ENCODE peak calls at places on chromosome 18, in five cellular contexts. One of them, this sample, is unnamed.

GRCh38 chr18:54043484-54044256 is 180.8 kb downstream of the MBD2 start:
- ATAC-seq in GM12878: no peak
- ATAC-seq in upper lobe of left lung: no peak
- ATAC-seq in K562: no peak
- ATAC-seq in HepG2: no peak
- ATAC-seq in this sample: no peak

GRCh38 chr18:12336251-12336650 is 28.2 kb downstream of the TUBB6 start:
- ATAC-seq in upper lobe of left lung: no peak
- ATAC-seq in HepG2: no peak
- ATAC-seq in GM12878: no peak
- ATAC-seq in K562: no peak
- ATAC-seq in this sample: no peak

GRCh38 chr18:42781298-42781815 is 334.1 kb downstream of the RIT2 start:
- ATAC-seq in upper lobe of left lung: no peak
- ATAC-seq in GM12878: no peak
- ATAC-seq in HepG2: no peak
- ATAC-seq in K562: no peak
- ATAC-seq in this sample: no peak

GRCh38 chr18:55221577-55221976 is 262.3 kb upstream of the CCDC68 start:
- ATAC-seq in GM12878: peak; percentile 8
- ATAC-seq in HepG2: no peak
- ATAC-seq in upper lobe of left lung: no peak
- ATAC-seq in K562: no peak
- ATAC-seq in this sample: no peak

GRCh38 chr18:79460445-79461300 is 64.9 kb downstream of the NFATC1 start:
- ATAC-seq in upper lobe of left lung: no peak
- ATAC-seq in K562: no peak
- ATAC-seq in GM12878: peak; percentile 73
- ATAC-seq in HepG2: no peak
- ATAC-seq in this sample: no peak

GRCh38 chr18:63073481-63073880 is 246.1 kb downstream of the BCL2 start:
- ATAC-seq in upper lobe of left lung: no peak
- ATAC-seq in GM12878: peak; percentile 70
- ATAC-seq in K562: no peak
- ATAC-seq in HepG2: peak; percentile 71
- ATAC-seq in this sample: no peak

GRCh38 chr18:55158570-55158969 is 199.3 kb upstream of the CCDC68 start:
- ATAC-seq in HepG2: no peak
- ATAC-seq in K562: no peak
- ATAC-seq in GM12878: no peak
- ATAC-seq in upper lobe of left lung: no peak
- ATAC-seq in this sample: no peak

GRCh38 chr18:50429207-50429948 is 54.5 kb downstream of the SKA1 start:
- ATAC-seq in GM12878: peak; percentile 59
- ATAC-seq in HepG2: no peak
- ATAC-seq in K562: peak; percentile 19
- ATAC-seq in upper lobe of left lung: no peak
- ATAC-seq in this sample: no peak

GRCh38 chr18:13562494-13563029 is 163.8 kb downstream of the FAM210A start:
- ATAC-seq in upper lobe of left lung: no peak
- ATAC-seq in GM12878: peak; percentile 63
- ATAC-seq in K562: no peak
- ATAC-seq in HepG2: no peak
- ATAC-seq in this sample: no peak

GRCh38 chr18:35582899-35583558 is 1.5 kb downstream of the GALNT1 start:
- ATAC-seq in upper lobe of left lung: no peak
- ATAC-seq in GM12878: peak; percentile 32
- ATAC-seq in HepG2: peak; percentile 44
- ATAC-seq in K562: peak; percentile 16
- ATAC-seq in this sample: no peak

GRCh38 chr18:52572036-52572750 is 232.2 kb downstream of the DCC start:
- ATAC-seq in HepG2: no peak
- ATAC-seq in upper lobe of left lung: no peak
- ATAC-seq in GM12878: no peak
- ATAC-seq in K562: no peak
- ATAC-seq in this sample: no peak

GRCh38 chr18:49155410-49155809 is 204.6 kb upstream of the SMAD7 start:
- ATAC-seq in HepG2: no peak
- ATAC-seq in K562: no peak
- ATAC-seq in upper lobe of left lung: no peak
- ATAC-seq in GM12878: no peak
- ATAC-seq in this sample: no peak

GRCh38 chr18:54444309-54444914 is 86.7 kb downstream of the C18orf54 start:
- ATAC-seq in upper lobe of left lung: no peak
- ATAC-seq in GM12878: peak; percentile 86
- ATAC-seq in K562: peak; percentile 81
- ATAC-seq in HepG2: peak; percentile 87
- ATAC-seq in this sample: no peak

GRCh38 chr18:35491689-35492077 is 6.1 kb downstream of the INO80C start:
- ATAC-seq in HepG2: no peak
- ATAC-seq in upper lobe of left lung: peak; percentile 57
- ATAC-seq in K562: peak; percentile 60
- ATAC-seq in GM12878: peak; percentile 9
- ATAC-seq in this sample: no peak

GRCh38 chr18:45073556-45073955 is 392.9 kb downstream of the SETBP1 start:
- ATAC-seq in GM12878: no peak
- ATAC-seq in K562: no peak
- ATAC-seq in HepG2: no peak
- ATAC-seq in upper lobe of left lung: no peak
- ATAC-seq in this sample: no peak

GRCh38 chr18:629303-630150 is 27.9 kb upstream of the TYMS start:
- ATAC-seq in HepG2: peak; percentile 59
- ATAC-seq in K562: peak; percentile 83
- ATAC-seq in upper lobe of left lung: no peak
- ATAC-seq in GM12878: peak; percentile 51
- ATAC-seq in this sample: no peak

GRCh38 chr18:77323640-77324370 is 74.2 kb downstream of the GALR1 start:
- ATAC-seq in upper lobe of left lung: no peak
- ATAC-seq in HepG2: no peak
- ATAC-seq in K562: no peak
- ATAC-seq in GM12878: no peak
- ATAC-seq in this sample: no peak

GRCh38 chr18:55250729-55251128 is 291.5 kb upstream of the CCDC68 start:
- ATAC-seq in HepG2: no peak
- ATAC-seq in K562: no peak
- ATAC-seq in upper lobe of left lung: no peak
- ATAC-seq in GM12878: peak; percentile 50
- ATAC-seq in this sample: no peak

GRCh38 chr18:2625217-2625616 is 30.3 kb upstream of the SMCHD1 start:
- ATAC-seq in HepG2: peak; percentile 70
- ATAC-seq in upper lobe of left lung: no peak
- ATAC-seq in K562: peak; percentile 30
- ATAC-seq in GM12878: no peak
- ATAC-seq in this sample: no peak

GRCh38 chr18:67608909-67609308 is 92.4 kb upstream of the DSEL start:
- ATAC-seq in HepG2: no peak
- ATAC-seq in K562: no peak
- ATAC-seq in GM12878: no peak
- ATAC-seq in upper lobe of left lung: no peak
- ATAC-seq in this sample: no peak

GRCh38 chr18:4762399-4762798 is 307.3 kb upstream of the DLGAP1 start:
- ATAC-seq in HepG2: no peak
- ATAC-seq in GM12878: no peak
- ATAC-seq in upper lobe of left lung: no peak
- ATAC-seq in K562: no peak
- ATAC-seq in this sample: no peak

GRCh38 chr18:76420888-76421287 is 74.2 kb downstream of the ZNF516 start:
- ATAC-seq in upper lobe of left lung: no peak
- ATAC-seq in K562: no peak
- ATAC-seq in GM12878: no peak
- ATAC-seq in HepG2: peak; percentile 58
- ATAC-seq in this sample: no peak

GRCh38 chr18:61992285-61992684 is 99.5 kb upstream of the RNF152 start:
- ATAC-seq in HepG2: peak; percentile 30
- ATAC-seq in upper lobe of left lung: no peak
- ATAC-seq in K562: no peak
- ATAC-seq in GM12878: no peak
- ATAC-seq in this sample: no peak

GRCh38 chr18:3453540-3454364 is 3.8 kb downstream of the TGIF1 start:
- ATAC-seq in upper lobe of left lung: peak; percentile 6
- ATAC-seq in GM12878: peak; percentile 25
- ATAC-seq in HepG2: peak; percentile 25
- ATAC-seq in K562: no peak
- ATAC-seq in this sample: peak; percentile 30

GRCh38 chr18:51397347-51397962 is 200.0 kb upstream of the MEX3C start:
- ATAC-seq in HepG2: no peak
- ATAC-seq in upper lobe of left lung: no peak
- ATAC-seq in GM12878: no peak
- ATAC-seq in K562: no peak
- ATAC-seq in this sample: no peak

GRCh38 chr18:66687635-66688034 is 83.7 kb upstream of the CDH19 start:
- ATAC-seq in upper lobe of left lung: no peak
- ATAC-seq in HepG2: no peak
- ATAC-seq in K562: no peak
- ATAC-seq in GM12878: no peak
- ATAC-seq in this sample: no peak

GRCh38 chr18:56257215-56257614 is 381.2 kb downstream of the TXNL1 start:
- ATAC-seq in K562: no peak
- ATAC-seq in upper lobe of left lung: peak; percentile 73
- ATAC-seq in GM12878: peak; percentile 94
- ATAC-seq in HepG2: no peak
- ATAC-seq in this sample: no peak

GRCh38 chr18:7575465-7576026 is 8.4 kb downstream of the PTPRM start:
- ATAC-seq in GM12878: no peak
- ATAC-seq in upper lobe of left lung: no peak
- ATAC-seq in HepG2: peak; percentile 25
- ATAC-seq in K562: no peak
- ATAC-seq in this sample: no peak

GRCh38 chr18:62621546-62621945 is 93.8 kb upstream of the PHLPP1 start:
- ATAC-seq in HepG2: no peak
- ATAC-seq in GM12878: no peak
- ATAC-seq in K562: no peak
- ATAC-seq in upper lobe of left lung: peak; percentile 63
- ATAC-seq in this sample: peak; percentile 80

GRCh38 chr18:73752546-73752945 is 395.1 kb downstream of the FBXO15 start:
- ATAC-seq in K562: no peak
- ATAC-seq in GM12878: no peak
- ATAC-seq in upper lobe of left lung: no peak
- ATAC-seq in HepG2: no peak
- ATAC-seq in this sample: no peak

GRCh38 chr18:76914314-76914713 is 92.0 kb downstream of the ZNF236 start:
- ATAC-seq in upper lobe of left lung: no peak
- ATAC-seq in K562: no peak
- ATAC-seq in HepG2: no peak
- ATAC-seq in GM12878: peak; percentile 34
- ATAC-seq in this sample: no peak

GRCh38 chr18:13603304-13604019 is 122.9 kb downstream of the FAM210A start:
- ATAC-seq in HepG2: no peak
- ATAC-seq in upper lobe of left lung: no peak
- ATAC-seq in K562: no peak
- ATAC-seq in GM12878: no peak
- ATAC-seq in this sample: no peak

GRCh38 chr18:59042477-59042842 is 97.2 kb upstream of the SEC11C start:
- ATAC-seq in GM12878: no peak
- ATAC-seq in K562: no peak
- ATAC-seq in HepG2: no peak
- ATAC-seq in upper lobe of left lung: no peak
- ATAC-seq in this sample: no peak
- TF ChIP-seq POLR2AphosphoS5 in GM12878: no peak
- TF ChIP-seq POLR2AphosphoS5 in K562: no peak
- TF ChIP-seq POLR2AphosphoS5 in HepG2: no peak
- TF ChIP-seq POLR2AphosphoS5 in upper lobe of left lung: no peak
- TF ChIP-seq POLR2AphosphoS5 in this sample: no peak

GRCh38 chr18:22932885-22933205 is 283 bp upstream of the RBBP8 start:
- ATAC-seq in GM12878: peak; percentile 52
- ATAC-seq in HepG2: no peak
- ATAC-seq in upper lobe of left lung: peak; percentile 68
- ATAC-seq in K562: peak; percentile 66
- ATAC-seq in this sample: peak; percentile 64

GRCh38 chr18:22935431-22935830 is 2.3 kb downstream of the RBBP8 start:
- ATAC-seq in K562: no peak
- ATAC-seq in GM12878: no peak
- ATAC-seq in HepG2: no peak
- ATAC-seq in upper lobe of left lung: no peak
- ATAC-seq in this sample: no peak

GRCh38 chr18:22934789-22935188 is 1.7 kb downstream of the RBBP8 start:
- ATAC-seq in K562: no peak
- ATAC-seq in GM12878: no peak
- ATAC-seq in upper lobe of left lung: no peak
- ATAC-seq in HepG2: no peak
- ATAC-seq in this sample: no peak

GRCh38 chr18:22933958-22934423 is 863 bp downstream of the RBBP8 start:
- ATAC-seq in K562: no peak
- ATAC-seq in GM12878: peak; percentile 35
- ATAC-seq in HepG2: peak; percentile 47
- ATAC-seq in upper lobe of left lung: no peak
- ATAC-seq in this sample: no peak

GRCh38 chr18:22933206-22933957 is at the start of gene RBBP8:
- ATAC-seq in upper lobe of left lung: peak; percentile 99
- ATAC-seq in HepG2: peak; percentile 94
- ATAC-seq in K562: peak; percentile 87
- ATAC-seq in GM12878: peak; percentile 85
- ATAC-seq in this sample: peak; percentile 96
- TF ChIP-seq EP300 in upper lobe of left lung: no peak
- TF ChIP-seq EP300 in HepG2: no peak
- TF ChIP-seq EP300 in K562: no peak
- TF ChIP-seq EP300 in GM12878: no peak
- TF ChIP-seq EP300 in this sample: no peak

GRCh38 chr18:9827211-9827855 is 58.4 kb upstream of the TXNDC2 start:
- ATAC-seq in upper lobe of left lung: no peak
- ATAC-seq in K562: no peak
- ATAC-seq in HepG2: no peak
- ATAC-seq in GM12878: no peak
- ATAC-seq in this sample: no peak
- H3K4me1 ChIP-seq in upper lobe of left lung: peaks cover 43% of the 10 kb centered on the region
- H3K4me1 ChIP-seq in K562: peaks cover 73% of the 10 kb centered on the region
- H3K4me1 ChIP-seq in HepG2: peaks cover 23% of the 10 kb centered on the region
- H3K4me1 ChIP-seq in GM12878: no peaks in the 10 kb centered on the region
- H3K4me1 ChIP-seq in this sample: peaks cover 14% of the 10 kb centered on the region

GRCh38 chr18:36732264-36732663 is 96.5 kb downstream of the TPGS2 start:
- ATAC-seq in upper lobe of left lung: no peak
- ATAC-seq in GM12878: no peak
- ATAC-seq in K562: no peak
- ATAC-seq in HepG2: no peak
- ATAC-seq in this sample: no peak
- TF ChIP-seq POLR2AphosphoS5 in upper lobe of left lung: no peak
- TF ChIP-seq POLR2AphosphoS5 in GM12878: no peak
- TF ChIP-seq POLR2AphosphoS5 in K562: no peak
- TF ChIP-seq POLR2AphosphoS5 in HepG2: no peak
- TF ChIP-seq POLR2AphosphoS5 in this sample: no peak

DNA sequence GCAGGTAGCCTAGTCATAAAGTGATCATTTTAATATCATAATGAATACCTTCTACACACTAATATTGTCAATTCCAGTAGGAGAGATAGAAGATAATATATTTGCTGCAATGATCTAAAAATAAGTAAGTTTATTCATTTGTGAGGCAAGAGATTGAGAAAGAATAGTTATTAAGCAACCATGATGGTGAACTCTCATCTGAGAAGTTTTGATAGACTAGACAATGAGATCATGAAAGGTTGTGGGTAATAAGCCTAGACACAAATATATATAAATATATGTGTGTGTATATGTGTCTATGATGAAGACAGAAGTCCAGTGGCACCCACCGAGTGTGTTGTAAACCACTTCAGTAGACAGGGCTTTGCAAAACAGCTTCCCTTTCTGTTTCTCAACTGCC is 181.0 kb upstream of the CHST9 start:
- ATAC-seq in upper lobe of left lung: no peak
- ATAC-seq in GM12878: no peak
- ATAC-seq in K562: no peak
- ATAC-seq in HepG2: no peak
- ATAC-seq in this sample: no peak
- TF ChIP-seq EP300 in upper lobe of left lung: no peak
- TF ChIP-seq EP300 in GM12878: no peak
- TF ChIP-seq EP300 in K562: no peak
- TF ChIP-seq EP300 in HepG2: no peak
- TF ChIP-seq EP300 in this sample: no peak